ENCODE peak calls at places on chromosomes 4 and X, in seven cellular contexts. One of them, this sample, is unnamed.

GRCh38 chr4:66691101-66691500 is 854.2 kb downstream of the CENPC start:
- DNase-seq in MM.1S: no peak
- DNase-seq in NCI-H1105 treated with DMSO at 0.1 percent for 48 hours: no peak
- DNase-seq in GM03348: no peak
- DNase-seq in HAP-1: no peak
- DNase-seq in lung microvascular endothelial cell: no peak
- DNase-seq in glutamatergic neuron: no peak
- DNase-seq in this sample: no peak

GRCh38 chr4:15144249-15144966 is 142.1 kb downstream of the CPEB2 start:
- DNase-seq in NCI-H1105 treated with DMSO at 0.1 percent for 48 hours: peak
- DNase-seq in lung microvascular endothelial cell: peak
- DNase-seq in MM.1S: no peak
- DNase-seq in HAP-1: no peak
- DNase-seq in GM03348: no peak
- DNase-seq in glutamatergic neuron: no peak
- DNase-seq in this sample: peak

GRCh38 chrX:68084765-68085164 is 348.5 kb downstream of the OPHN1 start:
- DNase-seq in glutamatergic neuron: no peak
- DNase-seq in GM03348: peak
- DNase-seq in lung microvascular endothelial cell: no peak
- DNase-seq in NCI-H1105 treated with DMSO at 0.1 percent for 48 hours: no peak
- DNase-seq in MM.1S: no peak
- DNase-seq in HAP-1: no peak
- DNase-seq in this sample: no peak

GRCh38 chr4:127782025-127782274 is 172 bp upstream of the HSPA4L start:
- DNase-seq in lung microvascular endothelial cell: peak
- DNase-seq in NCI-H1105 treated with DMSO at 0.1 percent for 48 hours: no peak
- DNase-seq in MM.1S: peak
- DNase-seq in glutamatergic neuron: peak
- DNase-seq in GM03348: peak
- DNase-seq in HAP-1: peak
- DNase-seq in this sample: peak

GRCh38 chr4:144423930-144424329 is 222.0 kb upstream of the HHIP start:
- DNase-seq in glutamatergic neuron: no peak
- DNase-seq in NCI-H1105 treated with DMSO at 0.1 percent for 48 hours: no peak
- DNase-seq in MM.1S: no peak
- DNase-seq in lung microvascular endothelial cell: no peak
- DNase-seq in GM03348: no peak
- DNase-seq in HAP-1: no peak
- DNase-seq in this sample: no peak

GRCh38 chr4:170226288-170226687 is 136.5 kb upstream of the AADAT start:
- DNase-seq in MM.1S: no peak
- DNase-seq in HAP-1: no peak
- DNase-seq in NCI-H1105 treated with DMSO at 0.1 percent for 48 hours: no peak
- DNase-seq in glutamatergic neuron: no peak
- DNase-seq in lung microvascular endothelial cell: no peak
- DNase-seq in GM03348: no peak
- DNase-seq in this sample: no peak

GRCh38 chrX:74656079-74656745 is 41.8 kb upstream of the RLIM start:
- DNase-seq in HAP-1: no peak
- DNase-seq in MM.1S: no peak
- DNase-seq in GM03348: peak
- DNase-seq in lung microvascular endothelial cell: no peak
- DNase-seq in NCI-H1105 treated with DMSO at 0.1 percent for 48 hours: no peak
- DNase-seq in glutamatergic neuron: no peak
- DNase-seq in this sample: no peak

GRCh38 chr4:168524006-168524405 is 27.2 kb downstream of the PALLD start:
- DNase-seq in NCI-H1105 treated with DMSO at 0.1 percent for 48 hours: no peak
- DNase-seq in MM.1S: no peak
- DNase-seq in lung microvascular endothelial cell: no peak
- DNase-seq in HAP-1: no peak
- DNase-seq in GM03348: peak
- DNase-seq in glutamatergic neuron: no peak
- DNase-seq in this sample: no peak

GRCh38 chr4:25703731-25704388 is 48.2 kb downstream of the SLC34A2 start:
- DNase-seq in GM03348: peak
- DNase-seq in HAP-1: no peak
- DNase-seq in lung microvascular endothelial cell: no peak
- DNase-seq in MM.1S: no peak
- DNase-seq in NCI-H1105 treated with DMSO at 0.1 percent for 48 hours: no peak
- DNase-seq in glutamatergic neuron: no peak
- DNase-seq in this sample: no peak

GRCh38 chr4:185201983-185202962 is 1.5 kb downstream of the CFAP97 start:
- DNase-seq in MM.1S: no peak
- DNase-seq in glutamatergic neuron: no peak
- DNase-seq in GM03348: no peak
- DNase-seq in NCI-H1105 treated with DMSO at 0.1 percent for 48 hours: no peak
- DNase-seq in lung microvascular endothelial cell: peak
- DNase-seq in HAP-1: peak
- DNase-seq in this sample: no peak

GRCh38 chr4:116882503-116882902 is 202.9 kb downstream of the TRAM1L1 start:
- DNase-seq in GM03348: no peak
- DNase-seq in glutamatergic neuron: no peak
- DNase-seq in lung microvascular endothelial cell: no peak
- DNase-seq in NCI-H1105 treated with DMSO at 0.1 percent for 48 hours: no peak
- DNase-seq in MM.1S: no peak
- DNase-seq in HAP-1: no peak
- DNase-seq in this sample: no peak

GRCh38 chr4:28682872-28683271 is 1822.2 kb downstream of the STIM2 start:
- DNase-seq in glutamatergic neuron: no peak
- DNase-seq in lung microvascular endothelial cell: no peak
- DNase-seq in NCI-H1105 treated with DMSO at 0.1 percent for 48 hours: no peak
- DNase-seq in MM.1S: no peak
- DNase-seq in GM03348: no peak
- DNase-seq in HAP-1: no peak
- DNase-seq in this sample: no peak

GRCh38 chr4:1793940-1794808 is 1.1 kb downstream of the FGFR3 start:
- DNase-seq in glutamatergic neuron: no peak
- DNase-seq in lung microvascular endothelial cell: peak
- DNase-seq in NCI-H1105 treated with DMSO at 0.1 percent for 48 hours: no peak
- DNase-seq in HAP-1: peak
- DNase-seq in MM.1S: no peak
- DNase-seq in GM03348: peak
- DNase-seq in this sample: no peak

GRCh38 chr4:39341075-39341725 is 25.0 kb downstream of the RFC1 start:
- DNase-seq in MM.1S: no peak
- DNase-seq in glutamatergic neuron: no peak
- DNase-seq in GM03348: no peak
- DNase-seq in lung microvascular endothelial cell: no peak
- DNase-seq in HAP-1: no peak
- DNase-seq in NCI-H1105 treated with DMSO at 0.1 percent for 48 hours: no peak
- DNase-seq in this sample: no peak

GRCh38 chrX:24153175-24153795 is 3.8 kb downstream of the ZFX start:
- DNase-seq in NCI-H1105 treated with DMSO at 0.1 percent for 48 hours: no peak
- DNase-seq in lung microvascular endothelial cell: no peak
- DNase-seq in HAP-1: peak
- DNase-seq in MM.1S: no peak
- DNase-seq in glutamatergic neuron: peak
- DNase-seq in GM03348: no peak
- DNase-seq in this sample: no peak

GRCh38 chrX:140723251-140723650 is 13.7 kb downstream of the LINC00632 start:
- DNase-seq in MM.1S: no peak
- DNase-seq in NCI-H1105 treated with DMSO at 0.1 percent for 48 hours: no peak
- DNase-seq in GM03348: no peak
- DNase-seq in HAP-1: no peak
- DNase-seq in lung microvascular endothelial cell: peak
- DNase-seq in glutamatergic neuron: no peak
- DNase-seq in this sample: no peak

GRCh38 chr4:156766846-156767245 is 204.8 kb downstream of the PDGFC start:
- DNase-seq in HAP-1: no peak
- DNase-seq in glutamatergic neuron: no peak
- DNase-seq in NCI-H1105 treated with DMSO at 0.1 percent for 48 hours: no peak
- DNase-seq in lung microvascular endothelial cell: no peak
- DNase-seq in GM03348: no peak
- DNase-seq in MM.1S: no peak
- DNase-seq in this sample: no peak

GRCh38 chrX:56790778-56791177 is 61.7 kb downstream of the NBDY start:
- DNase-seq in lung microvascular endothelial cell: no peak
- DNase-seq in GM03348: no peak
- DNase-seq in NCI-H1105 treated with DMSO at 0.1 percent for 48 hours: no peak
- DNase-seq in glutamatergic neuron: no peak
- DNase-seq in HAP-1: no peak
- DNase-seq in MM.1S: no peak
- DNase-seq in this sample: no peak

GRCh38 chr4:183124228-183124627 is 25.2 kb downstream of the WWC2 start:
- DNase-seq in HAP-1: no peak
- DNase-seq in NCI-H1105 treated with DMSO at 0.1 percent for 48 hours: no peak
- DNase-seq in MM.1S: no peak
- DNase-seq in GM03348: no peak
- DNase-seq in lung microvascular endothelial cell: no peak
- DNase-seq in glutamatergic neuron: no peak
- DNase-seq in this sample: no peak

GRCh38 chr4:109947918-109948317 is 35.2 kb downstream of the EGF start:
- DNase-seq in MM.1S: no peak
- DNase-seq in NCI-H1105 treated with DMSO at 0.1 percent for 48 hours: no peak
- DNase-seq in glutamatergic neuron: no peak
- DNase-seq in lung microvascular endothelial cell: no peak
- DNase-seq in HAP-1: no peak
- DNase-seq in GM03348: no peak
- DNase-seq in this sample: no peak

GRCh38 chr4:185846550-185847210 is 34.7 kb upstream of the SORBS2 start:
- DNase-seq in GM03348: no peak
- DNase-seq in lung microvascular endothelial cell: no peak
- DNase-seq in MM.1S: no peak
- DNase-seq in glutamatergic neuron: no peak
- DNase-seq in NCI-H1105 treated with DMSO at 0.1 percent for 48 hours: no peak
- DNase-seq in HAP-1: no peak
- DNase-seq in this sample: no peak

GRCh38 chrX:136210806-136211205 is 40.4 kb downstream of the MAP7D3 start:
- DNase-seq in GM03348: no peak
- DNase-seq in MM.1S: no peak
- DNase-seq in HAP-1: no peak
- DNase-seq in NCI-H1105 treated with DMSO at 0.1 percent for 48 hours: no peak
- DNase-seq in lung microvascular endothelial cell: peak
- DNase-seq in glutamatergic neuron: no peak
- DNase-seq in this sample: no peak

GRCh38 chr4:62288803-62289541 is 1088.8 kb downstream of the ADGRL3 start:
- DNase-seq in GM03348: no peak
- DNase-seq in HAP-1: no peak
- DNase-seq in lung microvascular endothelial cell: no peak
- DNase-seq in MM.1S: no peak
- DNase-seq in glutamatergic neuron: no peak
- DNase-seq in NCI-H1105 treated with DMSO at 0.1 percent for 48 hours: no peak
- DNase-seq in this sample: no peak

GRCh38 chr4:10926025-10926424 is 241.5 kb upstream of the CLNK start:
- DNase-seq in lung microvascular endothelial cell: no peak
- DNase-seq in GM03348: peak
- DNase-seq in NCI-H1105 treated with DMSO at 0.1 percent for 48 hours: no peak
- DNase-seq in MM.1S: no peak
- DNase-seq in glutamatergic neuron: no peak
- DNase-seq in HAP-1: no peak
- DNase-seq in this sample: no peak

GRCh38 chrX:109537324-109537665 is 651 bp downstream of the NXT2 start:
- DNase-seq in glutamatergic neuron: no peak
- DNase-seq in MM.1S: peak
- DNase-seq in lung microvascular endothelial cell: no peak
- DNase-seq in GM03348: peak
- DNase-seq in NCI-H1105 treated with DMSO at 0.1 percent for 48 hours: no peak
- DNase-seq in HAP-1: no peak
- DNase-seq in this sample: no peak

GRCh38 chrX:15747626-15748173 is 9.6 kb downstream of the CA5B start:
- DNase-seq in GM03348: no peak
- DNase-seq in NCI-H1105 treated with DMSO at 0.1 percent for 48 hours: no peak
- DNase-seq in HAP-1: peak
- DNase-seq in lung microvascular endothelial cell: no peak
- DNase-seq in MM.1S: no peak
- DNase-seq in glutamatergic neuron: no peak
- DNase-seq in this sample: no peak

GRCh38 chr4:112704991-112705845 is 68.3 kb downstream of the LARP7 start:
- DNase-seq in HAP-1: peak
- DNase-seq in glutamatergic neuron: peak
- DNase-seq in MM.1S: no peak
- DNase-seq in lung microvascular endothelial cell: peak
- DNase-seq in GM03348: peak
- DNase-seq in NCI-H1105 treated with DMSO at 0.1 percent for 48 hours: peak
- DNase-seq in this sample: peak

GRCh38 chr4:140049924-140050681 is 103.9 kb downstream of the MAML3 start:
- DNase-seq in MM.1S: no peak
- DNase-seq in HAP-1: no peak
- DNase-seq in glutamatergic neuron: peak
- DNase-seq in lung microvascular endothelial cell: peak
- DNase-seq in NCI-H1105 treated with DMSO at 0.1 percent for 48 hours: peak
- DNase-seq in GM03348: no peak
- DNase-seq in this sample: peak

GRCh38 chr4:139684351-139684750 is 18.7 kb downstream of the MGST2 start:
- DNase-seq in MM.1S: no peak
- DNase-seq in NCI-H1105 treated with DMSO at 0.1 percent for 48 hours: no peak
- DNase-seq in glutamatergic neuron: no peak
- DNase-seq in lung microvascular endothelial cell: no peak
- DNase-seq in HAP-1: no peak
- DNase-seq in GM03348: peak
- DNase-seq in this sample: no peak

GRCh38 chr4:9758641-9759317 is 22.7 kb upstream of the DRD5 start:
- DNase-seq in lung microvascular endothelial cell: no peak
- DNase-seq in MM.1S: no peak
- DNase-seq in glutamatergic neuron: no peak
- DNase-seq in HAP-1: no peak
- DNase-seq in GM03348: no peak
- DNase-seq in NCI-H1105 treated with DMSO at 0.1 percent for 48 hours: no peak
- DNase-seq in this sample: no peak

GRCh38 chrX:148416931-148417330 is 83.5 kb upstream of the AFF2 start:
- DNase-seq in lung microvascular endothelial cell: no peak
- DNase-seq in glutamatergic neuron: no peak
- DNase-seq in MM.1S: no peak
- DNase-seq in HAP-1: no peak
- DNase-seq in NCI-H1105 treated with DMSO at 0.1 percent for 48 hours: no peak
- DNase-seq in GM03348: peak
- DNase-seq in this sample: no peak

GRCh38 chr4:101039367-101039766 is 308.0 kb downstream of the PPP3CA start:
- DNase-seq in NCI-H1105 treated with DMSO at 0.1 percent for 48 hours: no peak
- DNase-seq in lung microvascular endothelial cell: no peak
- DNase-seq in HAP-1: no peak
- DNase-seq in GM03348: no peak
- DNase-seq in glutamatergic neuron: no peak
- DNase-seq in MM.1S: no peak
- DNase-seq in this sample: no peak

GRCh38 chr4:128461300-128462103 is 173.9 kb upstream of the PGRMC2 start:
- DNase-seq in GM03348: peak
- DNase-seq in MM.1S: no peak
- DNase-seq in NCI-H1105 treated with DMSO at 0.1 percent for 48 hours: no peak
- DNase-seq in lung microvascular endothelial cell: peak
- DNase-seq in glutamatergic neuron: no peak
- DNase-seq in HAP-1: peak
- DNase-seq in this sample: no peak

GRCh38 chr4:16048639-16049448 is 35.0 kb downstream of the PROM1 start:
- DNase-seq in MM.1S: no peak
- DNase-seq in glutamatergic neuron: no peak
- DNase-seq in NCI-H1105 treated with DMSO at 0.1 percent for 48 hours: no peak
- DNase-seq in HAP-1: peak
- DNase-seq in lung microvascular endothelial cell: no peak
- DNase-seq in GM03348: no peak
- DNase-seq in this sample: no peak

GRCh38 chr4:107689912-107690587 is 30.0 kb downstream of the PAPSS1 start:
- DNase-seq in GM03348: peak
- DNase-seq in glutamatergic neuron: no peak
- DNase-seq in MM.1S: no peak
- DNase-seq in lung microvascular endothelial cell: no peak
- DNase-seq in NCI-H1105 treated with DMSO at 0.1 percent for 48 hours: no peak
- DNase-seq in HAP-1: no peak
- DNase-seq in this sample: no peak

GRCh38 chr4:52076731-52077130 is 25.6 kb downstream of the SPATA18 start:
- DNase-seq in MM.1S: no peak
- DNase-seq in HAP-1: peak
- DNase-seq in GM03348: no peak
- DNase-seq in lung microvascular endothelial cell: no peak
- DNase-seq in glutamatergic neuron: peak
- DNase-seq in NCI-H1105 treated with DMSO at 0.1 percent for 48 hours: no peak
- DNase-seq in this sample: no peak

GRCh38 chr4:13990596-13991589 is 363.4 kb upstream of the BOD1L1 start:
- DNase-seq in MM.1S: no peak
- DNase-seq in NCI-H1105 treated with DMSO at 0.1 percent for 48 hours: no peak
- DNase-seq in glutamatergic neuron: peak
- DNase-seq in HAP-1: no peak
- DNase-seq in GM03348: no peak
- DNase-seq in lung microvascular endothelial cell: peak
- DNase-seq in this sample: no peak

GRCh38 chr4:153344131-153345010 is at the start of gene MND1:
- DNase-seq in MM.1S: peak
- DNase-seq in lung microvascular endothelial cell: peak
- DNase-seq in NCI-H1105 treated with DMSO at 0.1 percent for 48 hours: peak
- DNase-seq in HAP-1: peak
- DNase-seq in glutamatergic neuron: peak
- DNase-seq in GM03348: peak
- DNase-seq in this sample: peak

This sample was measured in NCI-H1092.